ENCODE peak calls at places on chromosomes 2 and 18, in eight cellular contexts. T, X, J, W, V, K, U and E are unnamed samples.

GRCh38 chr2:197804758-197805597 is 585 bp downstream of the PLCL1 start:
- DNase-seq in U (peak; percentile 76), K (peak; percentile 45), T (peak; percentile 31), X (peak; percentile 31), J (peak; percentile 42), V (peak; percentile 14), W (peak; percentile 20), E (no peak)

GRCh38 chr2:177549171-177549570 is 156.6 kb downstream of the AGPS start:
- DNase-seq in U (no peak), T (no peak), V (no peak), X (no peak), K (no peak), J (peak; percentile 32), W (no peak), E (no peak)

GRCh38 chr18:623760-624620 is 27.2 kb downstream of the CLUL1 start:
- DNase-seq in X (peak; percentile 65), V (peak; percentile 29), K (peak; percentile 74), U (peak; percentile 67), J (peak; percentile 85), T (peak; percentile 88), W (peak; percentile 76), E (peak; percentile 40)

GRCh38 chr2:233620204-233620603 is 2.8 kb downstream of the UGT1A8 start:
- DNase-seq in U (no peak), V (no peak), K (no peak), W (no peak), X (no peak), J (no peak), T (no peak), E (no peak)

GRCh38 chr18:26956894-26957293 is 91.4 kb upstream of the AQP4 start:
- DNase-seq in T (no peak), J (no peak), V (no peak), X (no peak), W (no peak), K (no peak), U (no peak), E (no peak)

GRCh38 chr18:65287642-65288041 is 463.2 kb upstream of the CDH7 start:
- DNase-seq in J (no peak), X (no peak), W (no peak), V (no peak), T (no peak), K (no peak), U (no peak), E (no peak)

GRCh38 chr2:232324778-232325177 is 53.8 kb upstream of the ALPP start:
- DNase-seq in W (no peak), X (no peak), K (peak; percentile 6), T (no peak), U (peak; percentile 47), J (no peak), V (no peak), E (no peak)

GRCh38 chr2:42886921-42887320 is 94.5 kb upstream of the HAAO start:
- DNase-seq in K (no peak), T (peak; percentile 48), X (no peak), V (no peak), W (no peak), U (no peak), J (no peak), E (no peak)

GRCh38 chr2:216539791-216540241 is 41.2 kb downstream of the RPL37A start:
- DNase-seq in T (no peak), U (no peak), V (no peak), J (no peak), X (peak; percentile 86), W (no peak), K (peak; percentile 85), E (no peak)

GRCh38 chr2:160380613-160381012 is 113.0 kb downstream of the RBMS1 start:
- DNase-seq in X (no peak), W (no peak), J (no peak), T (no peak), K (no peak), U (no peak), V (no peak), E (no peak)

GRCh38 chr18:32549248-32549842 is 78.7 kb upstream of the GAREM1 start:
- DNase-seq in V (peak; percentile 8), W (peak; percentile 15), J (peak; percentile 64), K (peak; percentile 69), U (no peak), T (peak; percentile 65), X (peak; percentile 59), E (no peak)

GRCh38 chr2:240455227-240455718 is 19.8 kb downstream of the GPC1 start:
- DNase-seq in K (peak; percentile 17), J (no peak), T (no peak), U (no peak), V (no peak), X (no peak), W (no peak), E (no peak)

GRCh38 chr2:240458044-240458899 is 22.8 kb downstream of the GPC1 start:
- DNase-seq in X (no peak), W (no peak), U (peak; percentile 51), V (no peak), J (no peak), K (peak; percentile 12), T (no peak), E (no peak)

GRCh38 chr2:240455719-240456606 is 20.5 kb downstream of the GPC1 start:
- DNase-seq in X (peak; percentile 61), U (no peak), K (peak; percentile 24), J (no peak), T (no peak), W (no peak), V (no peak), E (no peak)

GRCh38 chr2:240457223-240458043 is 22.0 kb downstream of the GPC1 start:
- DNase-seq in J (no peak), X (no peak), W (no peak), U (no peak), V (no peak), T (no peak), K (peak; percentile 23), E (no peak)

DNA sequence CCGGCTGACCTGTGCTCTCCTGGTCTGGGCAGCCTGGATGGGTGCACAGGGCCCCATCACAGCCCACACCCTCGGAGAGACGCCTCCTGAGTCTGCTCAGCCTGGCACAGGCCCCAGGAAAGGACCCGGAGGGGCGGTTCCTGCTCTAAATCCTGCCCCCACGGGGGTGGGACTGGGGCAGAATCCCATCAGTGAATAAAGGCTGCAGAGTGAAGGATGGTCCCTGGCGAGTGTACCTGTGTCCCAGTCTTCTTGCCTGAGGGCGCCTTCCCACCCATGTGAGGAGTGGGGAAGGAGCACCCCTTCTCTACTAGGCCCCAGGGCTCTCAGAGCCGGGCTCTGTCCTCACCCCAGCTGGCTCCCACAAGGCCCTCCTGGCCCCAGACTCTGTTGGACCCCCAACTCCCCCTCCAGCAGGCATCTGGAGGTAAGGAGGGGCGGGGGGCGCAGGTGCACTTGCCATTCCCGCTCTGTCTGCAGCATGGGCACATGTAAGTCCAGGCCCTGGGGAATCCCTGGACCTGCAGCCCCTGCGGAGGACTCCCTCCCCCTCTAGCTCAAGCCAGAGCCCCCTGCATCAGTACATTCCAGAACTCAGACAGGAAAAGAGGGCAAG is 21.3 kb downstream of the GPC1 start:
- DNase-seq in X (no peak), T (no peak), J (no peak), U (no peak), W (no peak), V (no peak), K (peak; percentile 12), E (no peak)
- TF ChIP-seq CTCF in X (no peak), T (no peak), J (no peak), U (no peak), W (no peak), V (no peak), K (no peak), E (no peak)

GRCh38 chr2:36915627-36916026 is 50.7 kb downstream of the STRN start:
- DNase-seq in K (no peak), W (no peak), J (no peak), U (no peak), V (no peak), T (no peak), X (no peak), E (no peak)
- H3K4me3 ChIP-seq in K (no peak overlapping the region), W (no peak overlapping the region), J (no peak overlapping the region), U (no peak overlapping the region), V (no peak overlapping the region), T (no peak overlapping the region), X (no peak overlapping the region), E (no peak overlapping the region)

GRCh38 chr2:106866636-106867035 is 19.3 kb downstream of the ST6GAL2 start:
- DNase-seq in J (peak; percentile 64), V (no peak), U (no peak), K (no peak), X (no peak), W (peak; percentile 28), T (peak; percentile 18), E (no peak)

GRCh38 chr2:106867231-106867943 is 18.6 kb downstream of the ST6GAL2 start:
- DNase-seq in U (no peak), K (no peak), X (no peak), V (no peak), T (no peak), J (no peak), W (no peak), E (no peak)

GRCh38 chr2:106864051-106864450 is 21.9 kb downstream of the ST6GAL2 start:
- DNase-seq in U (no peak), X (peak; percentile 56), W (no peak), J (no peak), K (no peak), T (no peak), V (no peak), E (no peak)

GRCh38 chr2:106859498-106859897 is 26.5 kb downstream of the ST6GAL2 start:
- DNase-seq in W (no peak), U (no peak), T (no peak), K (no peak), X (no peak), J (no peak), V (no peak), E (no peak)

GRCh38 chr2:106863387-106863786 is 22.6 kb downstream of the ST6GAL2 start:
- DNase-seq in V (no peak), K (no peak), T (peak; percentile 7), X (no peak), U (no peak), J (no peak), W (no peak), E (no peak)
- TF ChIP-seq CTCF in V (no peak), K (no peak), T (no peak), X (no peak), U (no peak), J (peak; percentile 19), W (peak; percentile 33), E (peak; percentile 34)

GRCh38 chr2:141610564-141610963 is 520.3 kb downstream of the LRP1B start:
- DNase-seq in J (no peak), W (no peak), V (no peak), K (no peak), U (no peak), T (no peak), X (no peak), E (no peak)

GRCh38 chr2:141605163-141605562 is 525.7 kb downstream of the LRP1B start:
- DNase-seq in W (no peak), J (no peak), X (no peak), T (no peak), V (no peak), K (no peak), U (no peak), E (no peak)

GRCh38 chr2:141611981-141612380 is 518.8 kb downstream of the LRP1B start:
- DNase-seq in X (no peak), W (peak; percentile 1), J (peak; percentile 10), K (no peak), V (no peak), T (peak; percentile 36), U (no peak), E (no peak)

GRCh38 chr2:141611143-141611571 is 519.7 kb downstream of the LRP1B start:
- DNase-seq in J (peak; percentile 19), U (no peak), V (no peak), W (no peak), T (peak; percentile 5), K (no peak), X (no peak), E (no peak)
- H3K4me3 ChIP-seq in J (no peak overlapping the region), U (no peak overlapping the region), V (no peak overlapping the region), W (no peak overlapping the region), T (no peak overlapping the region), K (no peak overlapping the region), X (no peak overlapping the region), E (no peak overlapping the region)